ENCODE peak calls at places on chromosomes 1 and 21, in five cellular contexts. F is HCT116, O is SK-N-SH, N is MM.1S, Z is neural progenitor cell. R is an unnamed sample.

GRCh38 chr1:88802950-88803349 is 88.4 kb downstream of the GTF2B start:
- DNase-seq in O (no peak), N (no peak), F (no peak), Z (no peak), R (peak)

GRCh38 chr1:74504125-74505065 is 8.0 kb downstream of the LRRC53 start:
- DNase-seq in N (peak), Z (peak), O (peak), F (peak), R (peak)

GRCh38 chr1:192892934-192893333 is 84.1 kb downstream of the RGS2 start:
- DNase-seq in Z (no peak), O (no peak), N (no peak), F (no peak), R (no peak)

GRCh38 chr1:21292991-21293536 is 2.8 kb upstream of the ECE1 start:
- DNase-seq in O (no peak), Z (no peak), N (peak), F (no peak), R (no peak)

GRCh38 chr1:215987092-215987855 is 420.2 kb downstream of the KCTD3 start:
- DNase-seq in F (no peak), N (no peak), Z (no peak), O (no peak), R (no peak)

GRCh38 chr1:58155418-58156123 is 391.0 kb downstream of the OMA1 start:
- DNase-seq in O (no peak), Z (peak), N (no peak), F (peak), R (peak)

GRCh38 chr1:63463248-63463647 is 59.8 kb downstream of the ITGB3BP start:
- DNase-seq in F (no peak), Z (no peak), O (no peak), N (no peak), R (peak)

GRCh38 chr1:67831850-67832513 is 1.3 kb downstream of the GNG12 start:
- DNase-seq in Z (peak), N (no peak), O (peak), F (peak), R (peak)

GRCh38 chr1:221897312-221897711 is 155.4 kb upstream of the DUSP10 start:
- DNase-seq in O (peak), F (no peak), N (no peak), Z (no peak), R (peak)

GRCh38 chr21:14877581-14878228 is 187.1 kb downstream of the NRIP1 start:
- DNase-seq in O (no peak), Z (no peak), N (no peak), F (no peak), R (peak)

GRCh38 chr1:243731974-243732373 is 118.1 kb downstream of the AKT3 start:
- DNase-seq in Z (no peak), F (no peak), N (no peak), O (no peak), R (no peak)
- TF ChIP-seq EZH2phosphoT487 in Z (no peak), F (no peak), N (no peak), O (no peak), R (no peak)

GRCh38 chr1:16348414-16349182 is 3.7 kb downstream of the FBXO42 start:
- DNase-seq in Z (no peak), N (no peak), O (no peak), F (no peak), R (peak)

GRCh38 chr1:16349847-16350406 is 2.4 kb downstream of the FBXO42 start:
- DNase-seq in Z (no peak), O (no peak), N (no peak), F (no peak), R (no peak)

GRCh38 chr1:16352842-16353535 is 709 bp upstream of the FBXO42 start:
- DNase-seq in O (no peak), N (no peak), Z (no peak), F (no peak), R (peak)

GRCh38 chr1:16351994-16352841 is at the start of gene FBXO42:
- DNase-seq in Z (peak), N (peak), F (peak), O (peak), R (peak)

DNA sequence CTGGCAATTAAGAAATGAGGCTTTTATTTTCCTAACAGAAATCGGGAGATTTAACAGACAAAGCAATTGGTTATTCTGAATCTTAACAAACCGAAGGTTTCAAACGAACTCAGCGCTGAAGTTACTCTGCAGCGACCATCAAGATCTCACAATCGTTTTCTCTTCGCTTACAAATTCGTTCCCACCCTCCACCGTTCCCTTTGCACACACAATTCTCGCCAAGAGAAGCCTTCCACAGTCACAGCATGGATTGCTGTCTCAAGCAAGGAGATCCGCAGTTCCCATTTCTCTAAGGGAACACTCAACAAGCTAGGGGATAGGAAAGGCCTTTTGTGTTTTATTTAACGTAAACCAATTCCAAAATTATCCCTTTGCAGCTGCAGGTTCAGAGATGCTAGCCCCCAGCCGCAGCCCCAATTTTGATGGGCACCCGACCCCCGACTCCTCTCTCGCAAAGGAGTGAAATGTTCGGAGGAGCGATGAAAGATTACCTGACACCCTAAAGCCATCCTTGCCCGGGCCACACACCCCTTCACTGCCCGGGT is 759 bp downstream of the FBXO42 start:
- DNase-seq in F (no peak), O (no peak), N (no peak), Z (peak), R (peak)
- H3K27ac ChIP-seq in F (peak), O (peak), N (peak), Z (peak), R (peak)

GRCh38 chr1:87428351-87428750 is 99.7 kb downstream of the LMO4 start:
- DNase-seq in F (no peak), Z (peak), N (no peak), O (no peak), R (no peak)
- H3K9ac ChIP-seq in F (no peak), Z (no peak), N (no peak), O (no peak), R (no peak)

GRCh38 chr1:41365772-41366427 is 4.7 kb downstream of the FOXO6 start:
- DNase-seq in O (no peak), Z (peak), N (no peak), F (no peak), R (no peak)
- TF ChIP-seq EZH2phosphoT487 in O (no peak), Z (no peak), N (no peak), F (no peak), R (no peak)

GRCh38 chr1:103107696-103108524 is at the start of gene COL11A1:
- DNase-seq in N (no peak), F (no peak), Z (peak), O (peak), R (no peak)

GRCh38 chr1:103110701-103111100 is 2.4 kb upstream of the COL11A1 start:
- DNase-seq in Z (peak), F (no peak), N (no peak), O (no peak), R (no peak)

GRCh38 chr1:103106426-103107321 is 1.6 kb downstream of the COL11A1 start:
- DNase-seq in Z (peak), N (peak), O (peak), F (peak), R (peak)

GRCh38 chr1:103109291-103109920 is 1.1 kb upstream of the COL11A1 start:
- DNase-seq in N (no peak), F (no peak), O (no peak), Z (peak), R (no peak)

DNA sequence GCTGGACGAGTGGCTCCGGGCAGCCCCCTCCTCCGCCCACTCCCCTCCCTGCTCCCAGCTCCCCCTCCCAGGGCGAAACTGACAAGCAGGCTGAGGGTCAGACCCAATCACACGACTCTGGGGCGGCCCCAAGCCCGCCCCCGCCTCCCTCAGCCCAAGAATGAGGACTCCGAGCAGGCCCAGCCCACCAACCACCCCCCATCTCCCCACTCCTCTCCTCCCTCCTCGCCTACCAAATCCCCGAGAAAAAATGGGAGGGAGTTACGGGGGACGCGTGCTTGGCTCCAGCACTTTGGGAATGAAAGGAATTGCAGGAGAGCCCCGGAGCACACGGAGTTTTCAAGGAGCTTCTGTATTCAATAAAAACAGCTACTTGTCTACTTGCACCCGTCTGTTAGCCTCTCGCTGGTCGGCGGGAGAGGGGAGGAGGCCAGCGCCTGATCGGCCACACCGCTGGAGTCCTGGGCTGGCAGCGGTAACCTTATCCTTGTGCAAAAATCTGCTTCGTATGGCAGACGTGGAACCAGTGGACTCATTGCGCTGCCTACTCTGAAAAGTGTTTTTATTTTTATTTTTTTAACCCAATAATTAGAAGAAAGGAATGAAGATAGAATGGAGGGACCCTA is 316 bp upstream of the COL11A1 start:
- DNase-seq in F (no peak), O (peak), N (no peak), Z (peak), R (no peak)
- H3K27ac ChIP-seq in F (no peak), O (no peak), N (no peak), Z (peak), R (no peak)

DNA sequence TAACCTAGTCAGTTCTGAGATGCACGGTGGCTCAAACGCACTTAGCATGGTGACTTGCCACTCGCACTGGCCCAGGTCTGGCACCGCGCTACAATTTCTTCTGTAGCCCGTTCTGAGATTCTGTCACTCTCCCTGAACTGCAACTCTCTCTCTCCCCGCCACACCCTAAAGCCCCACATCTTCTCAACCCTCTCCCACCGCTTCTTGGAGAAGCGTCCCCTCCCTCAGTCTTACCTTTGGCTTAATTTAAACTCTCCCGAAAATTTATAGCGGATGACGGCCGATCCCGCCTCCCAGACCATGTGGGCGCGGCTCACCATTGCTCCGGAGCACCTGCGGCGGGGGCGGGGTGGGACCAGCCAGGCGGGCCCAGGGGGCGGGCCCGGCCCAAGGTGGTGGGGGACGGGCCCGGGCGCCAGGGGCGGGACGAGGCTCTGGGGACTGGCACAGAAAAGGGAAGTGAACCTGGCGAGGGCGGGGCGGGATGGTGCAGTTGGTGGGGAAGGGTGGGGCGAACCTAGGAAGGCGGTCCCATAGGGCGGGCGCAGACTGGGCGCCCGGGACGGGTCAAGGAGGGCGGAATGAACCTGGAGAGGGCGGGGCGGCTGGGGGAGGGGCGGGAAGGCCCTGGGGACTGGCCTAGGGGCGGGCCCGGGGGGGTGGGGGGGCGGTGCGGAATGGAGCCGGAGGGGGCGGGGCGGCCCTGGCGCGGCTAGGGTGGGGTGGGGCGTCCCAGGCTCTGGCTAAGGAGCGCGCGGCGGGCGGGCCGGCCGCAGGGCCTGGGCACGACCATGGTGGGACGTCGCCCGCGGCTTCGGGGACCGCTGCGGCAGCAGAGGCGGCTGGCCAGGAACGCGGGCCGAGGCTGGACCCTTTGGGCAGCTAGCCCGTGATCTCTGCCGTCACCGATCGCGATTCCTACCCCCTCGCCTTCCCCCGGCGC is at the start of gene MAP3K21:
- DNase-seq in F (peak), O (peak), N (peak), Z (peak), R (peak)
- H3K9ac ChIP-seq in F (peak), O (no peak), N (peak), Z (no peak), R (peak)

R was measured in PC-3.